ENCODE peak calls at places on chromosome 7, in seven cellular contexts. X is cardiac septum; V is activated T-cell treated with anti-CD3 and anti-CD28 coated beads, Interleukin-2, amount 50 U/mL, for 72 hours; P is A549; F is erythroblast; C is progenitor cell of endocrine pancreas; Y is T follicular helper cell. L is an unnamed sample.

GRCh38 chr7:44881610-44882009 is 3.7 kb downstream of the PURB start:
- DNase-seq in X (no peak), V (no peak), P (no peak), F (no peak), C (no peak), Y (no peak), L (no peak)

GRCh38 chr7:47361746-47362215 is 220.1 kb downstream of the TNS3 start:
- DNase-seq in X (peak; percentile 77), V (peak; percentile 72), P (no peak), F (no peak), C (no peak), Y (no peak), L (peak; percentile 65)

GRCh38 chr7:78620931-78621330 is 822.4 kb downstream of the PHTF2 start:
- DNase-seq in X (no peak), V (no peak), P (no peak), F (peak; percentile 1), C (peak; percentile 34), Y (no peak), L (no peak)

GRCh38 chr7:7416031-7416968 is 119.4 kb downstream of the COL28A1 start:
- DNase-seq in X (no peak), V (peak; percentile 17), P (no peak), F (no peak), C (no peak), Y (no peak), L (no peak)

GRCh38 chr7:149468208-149468607 is 7.3 kb upstream of the ZNF777 start:
- DNase-seq in X (no peak), V (no peak), P (no peak), F (no peak), C (no peak), Y (no peak), L (no peak)

GRCh38 chr7:81478664-81479063 is 291.2 kb downstream of the HGF start:
- DNase-seq in X (no peak), V (no peak), P (no peak), F (no peak), C (no peak), Y (no peak), L (no peak)

GRCh38 chr7:115449689-115450088 is 527.8 kb downstream of the MDFIC start:
- DNase-seq in X (no peak), V (no peak), P (no peak), F (no peak), C (no peak), Y (no peak), L (no peak)

GRCh38 chr7:17991866-17992648 is 35.6 kb downstream of the PRPS1L1 start:
- DNase-seq in X (no peak), V (peak; percentile 35), P (no peak), F (peak; percentile 9), C (no peak), Y (no peak), L (no peak)

GRCh38 chr7:90311185-90311584 is 9.9 kb downstream of the FAM237B start:
- DNase-seq in X (no peak), V (no peak), P (no peak), F (no peak), C (no peak), Y (no peak), L (no peak)

GRCh38 chr7:44310221-44310848 is 15.1 kb downstream of the CAMK2B start:
- DNase-seq in X (no peak), V (no peak), P (no peak), F (no peak), C (no peak), Y (no peak), L (peak; percentile 47)

GRCh38 chr7:44461387-44461786 is 29.1 kb downstream of the NUDCD3 start:
- DNase-seq in X (peak; percentile 59), V (peak; percentile 33), P (no peak), F (no peak), C (no peak), Y (no peak), L (no peak)

GRCh38 chr7:70810558-70811139 is 321.3 kb upstream of the GALNT17 start:
- DNase-seq in X (no peak), V (no peak), P (no peak), F (no peak), C (no peak), Y (no peak), L (no peak)

GRCh38 chr7:2288986-2289611 is 25.1 kb downstream of the SNX8 start:
- DNase-seq in X (no peak), V (no peak), P (no peak), F (no peak), C (no peak), Y (no peak), L (no peak)

GRCh38 chr7:130959743-130960207 is 225.8 kb upstream of the KLF14 start:
- DNase-seq in X (no peak), V (peak; percentile 65), P (peak; percentile 73), F (peak; percentile 36), C (no peak), Y (no peak), L (no peak)

GRCh38 chr7:114921636-114922150 is at the start of gene MDFIC:
- DNase-seq in X (no peak), V (no peak), P (peak; percentile 71), F (no peak), C (no peak), Y (no peak), L (no peak)

GRCh38 chr7:155355745-155356144 is 58.1 kb downstream of the INSIG1 start:
- DNase-seq in X (peak; percentile 59), V (no peak), P (no peak), F (no peak), C (no peak), Y (no peak), L (no peak)

GRCh38 chr7:85226401-85227085 is 39.7 kb upstream of the SEMA3D start:
- DNase-seq in X (no peak), V (no peak), P (no peak), F (no peak), C (no peak), Y (no peak), L (no peak)

GRCh38 chr7:108129018-108129965 is 869 bp downstream of the LAMB4 start:
- DNase-seq in X (no peak), V (no peak), P (no peak), F (no peak), C (no peak), Y (no peak), L (no peak)

GRCh38 chr7:90271753-90272152 is 26.8 kb downstream of the CFAP69 start:
- DNase-seq in X (no peak), V (no peak), P (no peak), F (no peak), C (no peak), Y (no peak), L (no peak)

GRCh38 chr7:98021588-98022351 is 31.8 kb upstream of the OCM2 start:
- DNase-seq in X (peak; percentile 89), V (peak; percentile 79), P (peak; percentile 80), F (peak; percentile 63), C (peak; percentile 81), Y (peak; percentile 66), L (peak; percentile 92)

GRCh38 chr7:126635545-126635944 is 617.2 kb downstream of the GRM8 start:
- DNase-seq in X (no peak), V (no peak), P (no peak), F (no peak), C (no peak), Y (no peak), L (no peak)

GRCh38 chr7:139681812-139682135 is 96.0 kb downstream of the HIPK2 start:
- DNase-seq in X (no peak), V (peak; percentile 82), P (no peak), F (no peak), C (no peak), Y (no peak), L (no peak)